ENCODE peak calls at places on chromosomes 2 and 18, in ten cellular contexts. X, K, R, C, M, G, L, E, Z and H are unnamed samples.

GRCh38 chr2:13057671-13058070 is 340.9 kb downstream of the TRIB2 start:
- DNase-seq in C (no peak), E (no peak), M (no peak), G (no peak), K (no peak), R (no peak), L (no peak), X (no peak), Z (no peak), H (no peak)

GRCh38 chr2:24945907-24946306 is 25.8 kb downstream of the DNAJC27 start:
- DNase-seq in R (no peak), L (no peak), C (no peak), K (no peak), Z (no peak), X (no peak), E (no peak), G (no peak), M (no peak), H (no peak)

GRCh38 chr2:140990416-140990815 is 1140.4 kb downstream of the LRP1B start:
- DNase-seq in G (no peak), K (no peak), Z (no peak), M (no peak), E (no peak), R (no peak), X (no peak), L (no peak), C (no peak), H (no peak)

GRCh38 chr2:95551055-95551568 is 40.7 kb upstream of the TRIM43 start:
- DNase-seq in X (no peak), K (no peak), Z (no peak), C (no peak), M (no peak), E (no peak), G (no peak), L (no peak), R (no peak), H (no peak)

GRCh38 chr2:64369706-64370105 is 84.3 kb upstream of the LGALSL start:
- DNase-seq in L (no peak), G (no peak), E (no peak), R (no peak), C (no peak), X (no peak), K (no peak), Z (no peak), M (no peak), H (no peak)

GRCh38 chr2:28662468-28663095 is 89.0 kb upstream of the PPP1CB start:
- DNase-seq in C (no peak), X (peak; percentile 81), M (no peak), R (peak; percentile 78), K (no peak), E (no peak), G (no peak), L (no peak), Z (no peak), H (no peak)

GRCh38 chr2:241153616-241154015 is 3.3 kb downstream of the PPP1R7 start:
- DNase-seq in M (no peak), X (no peak), K (no peak), Z (no peak), E (no peak), C (no peak), G (no peak), R (no peak), L (no peak), H (no peak)

GRCh38 chr2:10188211-10188610 is 65.7 kb downstream of the RRM2 start:
- DNase-seq in L (peak; percentile 72), Z (no peak), R (no peak), M (peak; percentile 35), X (no peak), K (peak; percentile 42), G (no peak), E (peak; percentile 78), C (no peak), H (no peak)

GRCh38 chr18:45526120-45526841 is 89.0 kb upstream of the SLC14A2 start:
- DNase-seq in C (no peak), G (no peak), X (no peak), R (no peak), K (no peak), L (peak; percentile 19), Z (no peak), M (no peak), E (no peak), H (no peak)

GRCh38 chr2:10267551-10268465 is 34.9 kb upstream of the HPCAL1 start:
- DNase-seq in C (peak; percentile 74), L (no peak), Z (no peak), K (peak; percentile 66), G (no peak), E (peak; percentile 38), X (peak; percentile 49), R (peak; percentile 80), M (no peak), H (no peak)

GRCh38 chr2:151374426-151374825 is 17.0 kb downstream of the TNFAIP6 start:
- DNase-seq in E (no peak), Z (no peak), C (no peak), R (no peak), G (no peak), K (no peak), L (no peak), M (no peak), X (no peak), H (no peak)

GRCh38 chr2:33158482-33159003 is 211.8 kb downstream of the LTBP1 start:
- DNase-seq in L (no peak), X (no peak), Z (no peak), R (no peak), K (no peak), E (no peak), G (no peak), C (no peak), M (no peak), H (no peak)

GRCh38 chr18:8503287-8503686 is 106.0 kb upstream of the RAB12 start:
- DNase-seq in X (no peak), Z (no peak), L (no peak), M (no peak), E (no peak), C (no peak), G (no peak), R (no peak), K (no peak), H (no peak)

GRCh38 chr2:221610675-221611074 is 38.6 kb upstream of the EPHA4 start:
- DNase-seq in L (no peak), C (no peak), E (no peak), Z (no peak), G (no peak), M (no peak), X (no peak), R (no peak), K (no peak), H (no peak)

GRCh38 chr2:164151518-164151917 is 415.7 kb upstream of the FIGN start:
- DNase-seq in C (no peak), G (no peak), R (peak; percentile 8), M (no peak), K (no peak), Z (no peak), L (no peak), E (no peak), X (no peak), H (no peak)

GRCh38 chr2:23036683-23037082 is 348.3 kb upstream of the KLHL29 start:
- DNase-seq in X (no peak), K (no peak), C (no peak), G (no peak), E (no peak), R (no peak), Z (no peak), L (no peak), M (no peak), H (no peak)

GRCh38 chr18:9949315-9949714 is 35.5 kb downstream of the VAPA start:
- DNase-seq in E (no peak), C (no peak), K (no peak), X (no peak), L (no peak), G (no peak), R (no peak), M (no peak), Z (no peak), H (no peak)
- TF ChIP-seq POLR2AphosphoS5 in E (no peak), C (no peak), K (no peak), X (no peak), L (no peak), G (no peak), R (no peak), M (no peak), Z (no peak), H (no peak)

GRCh38 chr18:48733854-48734253 is 195.0 kb downstream of the CTIF start:
- DNase-seq in X (no peak), R (no peak), L (no peak), G (no peak), E (no peak), C (no peak), K (no peak), M (no peak), Z (no peak), H (no peak)
- TF ChIP-seq POLR2AphosphoS5 in X (no peak), R (no peak), L (no peak), G (no peak), E (no peak), C (no peak), K (no peak), M (no peak), Z (no peak), H (no peak)

DNA sequence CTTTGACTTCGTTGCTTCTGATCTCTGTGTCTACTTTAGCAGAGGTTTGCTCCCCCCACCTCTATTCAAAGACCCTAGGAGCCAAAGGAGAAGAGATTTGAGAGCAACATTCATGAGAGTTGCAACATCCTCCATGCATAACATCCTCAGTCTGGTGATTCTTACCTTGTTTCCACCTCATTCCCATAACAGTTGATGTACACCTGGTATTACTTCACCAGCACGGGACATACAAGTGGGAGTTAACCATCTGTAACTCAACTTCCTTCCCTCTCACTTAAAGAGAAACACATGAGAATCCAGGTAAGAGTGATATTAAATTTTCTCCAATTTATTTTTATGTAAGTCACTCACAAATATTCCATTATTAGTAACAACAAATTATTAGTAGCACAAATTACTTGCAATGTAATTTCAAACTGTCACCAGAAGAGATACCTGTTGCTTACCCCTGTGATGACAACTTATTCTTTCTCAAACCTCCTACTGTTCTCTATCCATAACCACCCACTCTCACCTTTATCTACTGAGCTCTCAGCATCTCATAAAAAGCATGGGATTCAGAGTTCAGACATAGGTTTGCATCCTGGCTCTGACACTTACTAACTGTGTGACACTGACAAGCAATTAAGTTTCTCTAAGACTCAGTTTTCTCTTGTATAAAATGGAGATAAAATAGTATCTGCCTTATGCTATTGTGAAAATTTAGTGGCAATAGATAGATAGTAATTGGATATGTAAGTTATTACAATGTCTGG is 184.5 kb upstream of the SRD5A2 start:
- DNase-seq in R (no peak), G (no peak), L (no peak), X (no peak), E (no peak), C (no peak), K (no peak), Z (no peak), M (no peak), H (no peak)
- TF ChIP-seq POLR2AphosphoS5 in R (no peak), G (no peak), L (no peak), X (no peak), E (no peak), C (no peak), K (no peak), Z (no peak), M (no peak), H (no peak)

DNA sequence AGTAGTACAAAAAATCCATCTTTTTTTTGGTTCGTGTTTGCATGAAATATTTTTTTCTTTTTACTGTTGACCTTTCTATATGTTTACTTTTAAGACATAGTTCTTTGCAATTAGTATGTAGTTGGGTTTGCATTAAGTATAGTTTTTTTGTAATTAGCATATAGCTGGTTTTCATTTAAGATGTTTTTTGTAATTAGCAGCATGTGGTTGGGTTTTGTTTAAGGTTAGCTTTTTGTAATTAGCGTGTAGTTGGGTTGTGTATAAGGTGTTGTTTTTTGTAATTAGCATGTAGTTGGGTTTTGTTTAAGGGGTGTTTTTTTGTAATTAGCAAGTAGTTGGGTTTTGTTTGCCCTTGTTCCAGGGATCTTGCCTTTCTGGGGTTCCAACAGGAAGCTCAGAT is 193.1 kb downstream of the LPIN1 start:
- DNase-seq in R (no peak), M (no peak), K (no peak), E (no peak), L (no peak), C (no peak), G (no peak), X (no peak), Z (no peak), H (no peak)
- TF ChIP-seq POLR2AphosphoS5 in R (no peak), M (no peak), K (no peak), E (no peak), L (no peak), C (no peak), G (no peak), X (no peak), Z (no peak), H (no peak)